ENCODE peak calls at places on chromosomes 1 and 21, in eight cellular contexts. One of them, this sample, is unnamed.

GRCh38 chr21:28538987-28539622 is 453.6 kb downstream of the LTN1 start:
- DNase-seq in CD4-positive, alpha-beta T cell: no peak
- DNase-seq in A549: no peak
- DNase-seq in glutamatergic neuron: no peak
- DNase-seq in fibroblast of pulmonary artery: peak; percentile 62
- DNase-seq in GM23338: no peak
- DNase-seq in fibroblast of the aortic adventitia: peak; percentile 82
- DNase-seq in GM20000: no peak
- DNase-seq in this sample: no peak

GRCh38 chr21:46110499-46111192 is 12.7 kb downstream of the COL6A2 start:
- DNase-seq in fibroblast of pulmonary artery: no peak
- DNase-seq in CD4-positive, alpha-beta T cell: no peak
- DNase-seq in GM23338: peak; percentile 41
- DNase-seq in GM20000: no peak
- DNase-seq in fibroblast of the aortic adventitia: peak; percentile 44
- DNase-seq in glutamatergic neuron: peak; percentile 14
- DNase-seq in A549: no peak
- DNase-seq in this sample: no peak

GRCh38 chr1:162240643-162240976 is 136.0 kb downstream of the SPATA46 start:
- DNase-seq in glutamatergic neuron: no peak
- DNase-seq in GM20000: no peak
- DNase-seq in GM23338: no peak
- DNase-seq in fibroblast of the aortic adventitia: no peak
- DNase-seq in fibroblast of pulmonary artery: no peak
- DNase-seq in CD4-positive, alpha-beta T cell: no peak
- DNase-seq in A549: no peak
- DNase-seq in this sample: no peak

GRCh38 chr1:160076295-160076694 is 5.0 kb upstream of the KCNJ9 start:
- DNase-seq in glutamatergic neuron: no peak
- DNase-seq in GM20000: no peak
- DNase-seq in fibroblast of pulmonary artery: no peak
- DNase-seq in fibroblast of the aortic adventitia: no peak
- DNase-seq in CD4-positive, alpha-beta T cell: no peak
- DNase-seq in A549: no peak
- DNase-seq in GM23338: no peak
- DNase-seq in this sample: no peak

GRCh38 chr1:93576346-93576745 is 105.3 kb downstream of the BCAR3 start:
- DNase-seq in GM20000: no peak
- DNase-seq in GM23338: no peak
- DNase-seq in fibroblast of the aortic adventitia: no peak
- DNase-seq in A549: no peak
- DNase-seq in fibroblast of pulmonary artery: no peak
- DNase-seq in CD4-positive, alpha-beta T cell: no peak
- DNase-seq in glutamatergic neuron: no peak
- DNase-seq in this sample: no peak

GRCh38 chr1:107477233-107477632 is 336.4 kb downstream of the NTNG1 start:
- DNase-seq in fibroblast of pulmonary artery: no peak
- DNase-seq in A549: peak; percentile 11
- DNase-seq in GM20000: peak; percentile 27
- DNase-seq in fibroblast of the aortic adventitia: no peak
- DNase-seq in GM23338: peak; percentile 57
- DNase-seq in CD4-positive, alpha-beta T cell: no peak
- DNase-seq in glutamatergic neuron: no peak
- DNase-seq in this sample: no peak

GRCh38 chr1:63466759-63467158 is 56.3 kb downstream of the ITGB3BP start:
- DNase-seq in GM20000: no peak
- DNase-seq in CD4-positive, alpha-beta T cell: no peak
- DNase-seq in glutamatergic neuron: no peak
- DNase-seq in A549: peak; percentile 9
- DNase-seq in fibroblast of pulmonary artery: no peak
- DNase-seq in GM23338: peak; percentile 14
- DNase-seq in fibroblast of the aortic adventitia: no peak
- DNase-seq in this sample: no peak

GRCh38 chr1:34178072-34178471 is 1.4 kb downstream of the C1orf94 start:
- DNase-seq in GM20000: no peak
- DNase-seq in fibroblast of pulmonary artery: no peak
- DNase-seq in fibroblast of the aortic adventitia: no peak
- DNase-seq in GM23338: peak; percentile 29
- DNase-seq in CD4-positive, alpha-beta T cell: no peak
- DNase-seq in A549: no peak
- DNase-seq in glutamatergic neuron: no peak
- DNase-seq in this sample: no peak

GRCh38 chr1:203175237-203176181 is at the start of gene MYBPH:
- DNase-seq in fibroblast of the aortic adventitia: no peak
- DNase-seq in GM20000: no peak
- DNase-seq in glutamatergic neuron: no peak
- DNase-seq in GM23338: no peak
- DNase-seq in A549: no peak
- DNase-seq in CD4-positive, alpha-beta T cell: no peak
- DNase-seq in fibroblast of pulmonary artery: no peak
- DNase-seq in this sample: no peak

GRCh38 chr1:20099533-20099932 is 19.8 kb downstream of the PLA2G2D start:
- DNase-seq in fibroblast of the aortic adventitia: no peak
- DNase-seq in A549: no peak
- DNase-seq in glutamatergic neuron: no peak
- DNase-seq in GM23338: no peak
- DNase-seq in fibroblast of pulmonary artery: no peak
- DNase-seq in CD4-positive, alpha-beta T cell: no peak
- DNase-seq in GM20000: no peak
- DNase-seq in this sample: no peak

GRCh38 chr1:9400425-9401079 is 107.9 kb downstream of the SPSB1 start:
- DNase-seq in CD4-positive, alpha-beta T cell: no peak
- DNase-seq in fibroblast of pulmonary artery: no peak
- DNase-seq in glutamatergic neuron: no peak
- DNase-seq in fibroblast of the aortic adventitia: no peak
- DNase-seq in GM20000: peak; percentile 44
- DNase-seq in GM23338: peak; percentile 35
- DNase-seq in A549: peak; percentile 24
- DNase-seq in this sample: no peak

GRCh38 chr1:68384321-68384813 is 65.4 kb downstream of the RPE65 start:
- DNase-seq in GM23338: no peak
- DNase-seq in GM20000: no peak
- DNase-seq in A549: peak; percentile 89
- DNase-seq in fibroblast of pulmonary artery: peak; percentile 98
- DNase-seq in CD4-positive, alpha-beta T cell: no peak
- DNase-seq in fibroblast of the aortic adventitia: peak; percentile 98
- DNase-seq in glutamatergic neuron: no peak
- DNase-seq in this sample: no peak

GRCh38 chr1:245272676-245273075 is 117.9 kb downstream of the KIF26B start:
- DNase-seq in fibroblast of the aortic adventitia: no peak
- DNase-seq in glutamatergic neuron: no peak
- DNase-seq in CD4-positive, alpha-beta T cell: no peak
- DNase-seq in fibroblast of pulmonary artery: no peak
- DNase-seq in A549: no peak
- DNase-seq in GM23338: no peak
- DNase-seq in GM20000: no peak
- DNase-seq in this sample: no peak

GRCh38 chr1:245278846-245279245 is 124.1 kb downstream of the KIF26B start:
- DNase-seq in GM20000: no peak
- DNase-seq in fibroblast of pulmonary artery: no peak
- DNase-seq in A549: no peak
- DNase-seq in fibroblast of the aortic adventitia: no peak
- DNase-seq in GM23338: no peak
- DNase-seq in CD4-positive, alpha-beta T cell: no peak
- DNase-seq in glutamatergic neuron: no peak
- DNase-seq in this sample: no peak

GRCh38 chr1:245279346-245279745 is 124.6 kb downstream of the KIF26B start:
- DNase-seq in fibroblast of the aortic adventitia: no peak
- DNase-seq in GM23338: no peak
- DNase-seq in fibroblast of pulmonary artery: no peak
- DNase-seq in CD4-positive, alpha-beta T cell: no peak
- DNase-seq in glutamatergic neuron: no peak
- DNase-seq in GM20000: no peak
- DNase-seq in A549: no peak
- DNase-seq in this sample: no peak

GRCh38 chr1:245276426-245276825 is 121.6 kb downstream of the KIF26B start:
- DNase-seq in CD4-positive, alpha-beta T cell: no peak
- DNase-seq in A549: no peak
- DNase-seq in GM20000: no peak
- DNase-seq in GM23338: no peak
- DNase-seq in fibroblast of pulmonary artery: no peak
- DNase-seq in fibroblast of the aortic adventitia: no peak
- DNase-seq in glutamatergic neuron: no peak
- DNase-seq in this sample: no peak

GRCh38 chr1:245277276-245277675 is 122.5 kb downstream of the KIF26B start:
- DNase-seq in CD4-positive, alpha-beta T cell: no peak
- DNase-seq in fibroblast of pulmonary artery: no peak
- DNase-seq in fibroblast of the aortic adventitia: no peak
- DNase-seq in GM20000: no peak
- DNase-seq in glutamatergic neuron: no peak
- DNase-seq in A549: no peak
- DNase-seq in GM23338: peak; percentile 61
- DNase-seq in this sample: no peak
- TF ChIP-seq CTCF in CD4-positive, alpha-beta T cell: no peak
- TF ChIP-seq CTCF in fibroblast of pulmonary artery: no peak
- TF ChIP-seq CTCF in fibroblast of the aortic adventitia: peak; percentile 2
- TF ChIP-seq CTCF in GM20000: peak; percentile 1
- TF ChIP-seq CTCF in glutamatergic neuron: no peak
- TF ChIP-seq CTCF in A549: no peak
- TF ChIP-seq CTCF in GM23338: peak; percentile 70
- TF ChIP-seq CTCF in this sample: peak; percentile 25

GRCh38 chr1:234605983-234606730 is 3.8 kb downstream of the IRF2BP2 start:
- DNase-seq in fibroblast of pulmonary artery: peak; percentile 81
- DNase-seq in fibroblast of the aortic adventitia: peak; percentile 80
- DNase-seq in GM23338: no peak
- DNase-seq in GM20000: no peak
- DNase-seq in glutamatergic neuron: no peak
- DNase-seq in CD4-positive, alpha-beta T cell: peak; percentile 26
- DNase-seq in A549: peak; percentile 75
- DNase-seq in this sample: no peak

GRCh38 chr1:234606731-234607090 is 3.3 kb downstream of the IRF2BP2 start:
- DNase-seq in fibroblast of pulmonary artery: no peak
- DNase-seq in GM23338: no peak
- DNase-seq in GM20000: no peak
- DNase-seq in CD4-positive, alpha-beta T cell: no peak
- DNase-seq in fibroblast of the aortic adventitia: no peak
- DNase-seq in glutamatergic neuron: no peak
- DNase-seq in A549: no peak
- DNase-seq in this sample: no peak

GRCh38 chr1:234608720-234609527 is 1.1 kb downstream of the IRF2BP2 start:
- DNase-seq in glutamatergic neuron: peak; percentile 56
- DNase-seq in A549: peak; percentile 69
- DNase-seq in fibroblast of the aortic adventitia: peak; percentile 40
- DNase-seq in CD4-positive, alpha-beta T cell: peak; percentile 77
- DNase-seq in GM23338: peak; percentile 57
- DNase-seq in GM20000: peak; percentile 67
- DNase-seq in fibroblast of pulmonary artery: peak; percentile 66
- DNase-seq in this sample: no peak

GRCh38 chr1:234608026-234608719 is 1.8 kb downstream of the IRF2BP2 start:
- DNase-seq in GM20000: peak; percentile 78
- DNase-seq in A549: peak; percentile 92
- DNase-seq in GM23338: peak; percentile 64
- DNase-seq in CD4-positive, alpha-beta T cell: peak; percentile 85
- DNase-seq in fibroblast of pulmonary artery: peak; percentile 95
- DNase-seq in fibroblast of the aortic adventitia: peak; percentile 94
- DNase-seq in glutamatergic neuron: peak; percentile 45
- DNase-seq in this sample: peak; percentile 44

GRCh38 chr1:234607091-234608025 is 2.6 kb downstream of the IRF2BP2 start:
- DNase-seq in GM20000: no peak
- DNase-seq in fibroblast of the aortic adventitia: peak; percentile 64
- DNase-seq in A549: peak; percentile 70
- DNase-seq in CD4-positive, alpha-beta T cell: no peak
- DNase-seq in fibroblast of pulmonary artery: peak; percentile 70
- DNase-seq in GM23338: peak; percentile 48
- DNase-seq in glutamatergic neuron: peak; percentile 32
- DNase-seq in this sample: no peak
- TF ChIP-seq CTCF in GM20000: no peak
- TF ChIP-seq CTCF in fibroblast of the aortic adventitia: peak; percentile 25
- TF ChIP-seq CTCF in A549: peak; percentile 29
- TF ChIP-seq CTCF in CD4-positive, alpha-beta T cell: no peak
- TF ChIP-seq CTCF in fibroblast of pulmonary artery: peak; percentile 20
- TF ChIP-seq CTCF in GM23338: peak; percentile 12
- TF ChIP-seq CTCF in glutamatergic neuron: no peak
- TF ChIP-seq CTCF in this sample: peak; percentile 41

GRCh38 chr1:1273535-1274298 is at the start of gene UBE2J2:
- DNase-seq in fibroblast of pulmonary artery: peak; percentile 94
- DNase-seq in GM20000: peak; percentile 100
- DNase-seq in glutamatergic neuron: peak; percentile 96
- DNase-seq in CD4-positive, alpha-beta T cell: peak; percentile 89
- DNase-seq in GM23338: peak; percentile 96
- DNase-seq in fibroblast of the aortic adventitia: peak; percentile 90
- DNase-seq in A549: peak; percentile 93
- DNase-seq in this sample: peak; percentile 88
- TF ChIP-seq CTCF in fibroblast of pulmonary artery: no peak
- TF ChIP-seq CTCF in GM20000: no peak
- TF ChIP-seq CTCF in glutamatergic neuron: no peak
- TF ChIP-seq CTCF in CD4-positive, alpha-beta T cell: no peak
- TF ChIP-seq CTCF in GM23338: no peak
- TF ChIP-seq CTCF in fibroblast of the aortic adventitia: no peak
- TF ChIP-seq CTCF in A549: no peak
- TF ChIP-seq CTCF in this sample: no peak

GRCh38 chr1:40783001-40783905 is at the start of gene KCNQ4:
- DNase-seq in GM20000: peak; percentile 65
- DNase-seq in glutamatergic neuron: peak; percentile 64
- DNase-seq in GM23338: peak; percentile 84
- DNase-seq in fibroblast of pulmonary artery: no peak
- DNase-seq in A549: no peak
- DNase-seq in fibroblast of the aortic adventitia: no peak
- DNase-seq in CD4-positive, alpha-beta T cell: no peak
- DNase-seq in this sample: peak; percentile 31

GRCh38 chr1:40781614-40781971 is 2.0 kb upstream of the KCNQ4 start:
- DNase-seq in glutamatergic neuron: no peak
- DNase-seq in GM20000: no peak
- DNase-seq in fibroblast of the aortic adventitia: no peak
- DNase-seq in GM23338: no peak
- DNase-seq in fibroblast of pulmonary artery: no peak
- DNase-seq in CD4-positive, alpha-beta T cell: no peak
- DNase-seq in A549: no peak
- DNase-seq in this sample: no peak

GRCh38 chr1:40780678-40781613 is 2.6 kb upstream of the KCNQ4 start:
- DNase-seq in CD4-positive, alpha-beta T cell: no peak
- DNase-seq in glutamatergic neuron: no peak
- DNase-seq in GM23338: no peak
- DNase-seq in fibroblast of pulmonary artery: no peak
- DNase-seq in GM20000: no peak
- DNase-seq in fibroblast of the aortic adventitia: no peak
- DNase-seq in A549: no peak
- DNase-seq in this sample: no peak

GRCh38 chr1:40784141-40784770 is 669 bp downstream of the KCNQ4 start:
- DNase-seq in CD4-positive, alpha-beta T cell: no peak
- DNase-seq in GM20000: peak; percentile 70
- DNase-seq in glutamatergic neuron: peak; percentile 55
- DNase-seq in fibroblast of pulmonary artery: no peak
- DNase-seq in A549: no peak
- DNase-seq in GM23338: peak; percentile 65
- DNase-seq in fibroblast of the aortic adventitia: no peak
- DNase-seq in this sample: no peak

DNA sequence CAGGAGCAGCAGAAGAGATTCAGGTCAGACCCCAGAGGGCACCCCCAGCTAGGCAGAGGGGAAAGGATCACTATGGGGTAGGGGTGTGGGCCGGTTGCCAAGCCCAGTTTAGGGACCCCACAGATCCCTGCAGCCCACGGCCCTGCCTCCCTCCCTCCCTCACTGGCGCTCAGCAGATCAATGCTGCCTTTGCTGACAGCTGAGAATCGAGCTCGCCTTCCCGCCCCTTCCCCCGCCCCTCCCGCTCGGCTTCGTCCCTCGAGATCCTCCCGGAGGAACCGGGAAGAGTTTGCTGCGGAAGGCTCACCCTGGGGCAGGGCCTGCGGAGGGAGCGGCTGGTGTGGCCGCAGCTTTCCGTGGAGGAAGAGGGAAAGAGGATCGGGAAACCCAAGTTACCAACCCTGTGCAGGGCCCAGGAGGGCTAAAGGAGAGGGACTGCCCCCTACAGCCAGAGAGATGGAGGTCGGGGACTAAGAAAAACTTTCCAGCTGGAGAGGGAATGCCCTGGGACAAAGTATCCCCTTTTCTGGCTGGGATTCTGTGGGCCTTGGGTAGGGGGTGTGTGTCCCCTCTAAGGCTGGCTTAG is 1.1 kb upstream of the KCNQ4 start:
- DNase-seq in glutamatergic neuron: peak; percentile 73
- DNase-seq in CD4-positive, alpha-beta T cell: no peak
- DNase-seq in fibroblast of pulmonary artery: no peak
- DNase-seq in A549: no peak
- DNase-seq in GM23338: peak; percentile 73
- DNase-seq in fibroblast of the aortic adventitia: no peak
- DNase-seq in GM20000: no peak
- DNase-seq in this sample: no peak
- TF ChIP-seq CTCF in glutamatergic neuron: no peak
- TF ChIP-seq CTCF in CD4-positive, alpha-beta T cell: no peak
- TF ChIP-seq CTCF in fibroblast of pulmonary artery: no peak
- TF ChIP-seq CTCF in A549: no peak
- TF ChIP-seq CTCF in GM23338: peak; percentile 30
- TF ChIP-seq CTCF in fibroblast of the aortic adventitia: no peak
- TF ChIP-seq CTCF in GM20000: no peak
- TF ChIP-seq CTCF in this sample: peak; percentile 35